ENCODE peak calls at places on chromosome 20, in five cellular contexts. One of them, this sample, is unnamed.

GRCh38 chr20:4095639-4096038 is 80.3 kb upstream of the RNF24 start:
- DNase-seq in HCT116: no peak
- DNase-seq in upper lobe of right lung: no peak
- DNase-seq in HepG2: no peak
- DNase-seq in transverse colon: no peak
- DNase-seq in this sample: no peak

GRCh38 chr20:38987777-38988176 is 25.6 kb downstream of the DHX35 start:
- DNase-seq in HCT116: no peak
- DNase-seq in upper lobe of right lung: no peak
- DNase-seq in HepG2: no peak
- DNase-seq in transverse colon: no peak
- DNase-seq in this sample: no peak

GRCh38 chr20:40563296-40563950 is 125.6 kb downstream of the MAFB start:
- DNase-seq in HCT116: peak; percentile 60
- DNase-seq in upper lobe of right lung: peak; percentile 86
- DNase-seq in HepG2: no peak
- DNase-seq in transverse colon: peak; percentile 93
- DNase-seq in this sample: peak; percentile 86

GRCh38 chr20:61252601-61253263 is 671 bp downstream of the CDH4 start:
- DNase-seq in HCT116: no peak
- DNase-seq in upper lobe of right lung: no peak
- DNase-seq in HepG2: no peak
- DNase-seq in transverse colon: no peak
- DNase-seq in this sample: no peak

GRCh38 chr20:11234181-11234969 is 560.6 kb upstream of the JAG1 start:
- DNase-seq in HCT116: no peak
- DNase-seq in upper lobe of right lung: no peak
- DNase-seq in HepG2: no peak
- DNase-seq in transverse colon: no peak
- DNase-seq in this sample: no peak

GRCh38 chr20:57840504-57841296 is 130.9 kb upstream of the PMEPA1 start:
- DNase-seq in HCT116: no peak
- DNase-seq in upper lobe of right lung: no peak
- DNase-seq in HepG2: no peak
- DNase-seq in transverse colon: no peak
- DNase-seq in this sample: no peak

GRCh38 chr20:45971425-45971674 is 653 bp downstream of the ZNF335 start:
- DNase-seq in HCT116: no peak
- DNase-seq in upper lobe of right lung: no peak
- DNase-seq in HepG2: no peak
- DNase-seq in transverse colon: no peak
- DNase-seq in this sample: no peak

GRCh38 chr20:45111799-45112471 is 3.0 kb downstream of the WFDC5 start:
- DNase-seq in HCT116: no peak
- DNase-seq in upper lobe of right lung: no peak
- DNase-seq in HepG2: peak; percentile 56
- DNase-seq in transverse colon: no peak
- DNase-seq in this sample: no peak

GRCh38 chr20:5190444-5190843 is 63.6 kb downstream of the CDS2 start:
- DNase-seq in HCT116: no peak
- DNase-seq in upper lobe of right lung: no peak
- DNase-seq in HepG2: no peak
- DNase-seq in transverse colon: no peak
- DNase-seq in this sample: no peak

GRCh38 chr20:3312940-3313656 is 74.1 kb upstream of the SLC4A11 start:
- DNase-seq in HCT116: no peak
- DNase-seq in upper lobe of right lung: no peak
- DNase-seq in HepG2: peak; percentile 52
- DNase-seq in transverse colon: no peak
- DNase-seq in this sample: peak; percentile 87

GRCh38 chr20:11468880-11469279 is 448.8 kb upstream of the BTBD3 start:
- DNase-seq in HCT116: no peak
- DNase-seq in upper lobe of right lung: no peak
- DNase-seq in HepG2: no peak
- DNase-seq in transverse colon: no peak
- DNase-seq in this sample: no peak

GRCh38 chr20:9515211-9515580 is 806 bp downstream of the LAMP5 start:
- DNase-seq in HCT116: no peak
- DNase-seq in upper lobe of right lung: no peak
- DNase-seq in HepG2: no peak
- DNase-seq in transverse colon: no peak
- DNase-seq in this sample: no peak

GRCh38 chr20:18524646-18525045 is 16.9 kb downstream of the SEC23B start:
- DNase-seq in HCT116: no peak
- DNase-seq in upper lobe of right lung: no peak
- DNase-seq in HepG2: no peak
- DNase-seq in transverse colon: no peak
- DNase-seq in this sample: no peak

GRCh38 chr20:32742322-32743236 is 688 bp downstream of the COMMD7 start:
- DNase-seq in HCT116: no peak
- DNase-seq in upper lobe of right lung: no peak
- DNase-seq in HepG2: no peak
- DNase-seq in transverse colon: no peak
- DNase-seq in this sample: no peak

GRCh38 chr20:18543932-18544331 is 23.3 kb upstream of the SMIM26 start:
- DNase-seq in HCT116: no peak
- DNase-seq in upper lobe of right lung: no peak
- DNase-seq in HepG2: no peak
- DNase-seq in transverse colon: peak; percentile 25
- DNase-seq in this sample: no peak

GRCh38 chr20:52783769-52784168 is 188.4 kb upstream of the TSHZ2 start:
- DNase-seq in HCT116: no peak
- DNase-seq in upper lobe of right lung: no peak
- DNase-seq in HepG2: peak; percentile 30
- DNase-seq in transverse colon: no peak
- DNase-seq in this sample: no peak

GRCh38 chr20:58981564-58982364 is 708 bp downstream of the NELFCD start:
- DNase-seq in HCT116: no peak
- DNase-seq in upper lobe of right lung: no peak
- DNase-seq in HepG2: peak; percentile 35
- DNase-seq in transverse colon: no peak
- DNase-seq in this sample: no peak